ENCODE peak calls at places on chromosomes 2 and 18, in seven cellular contexts. K is uterus, F is PC-3, V is spleen, I is GM12878, C is WERI-Rb-1, H is cardiac muscle cell. T is an unnamed sample. For H3K36me3, the result is how much of the 10 kb centered on the place peaks cover.

GRCh38 chr2:239544141-239544800 is 143.5 kb upstream of the HDAC4 start:
- DNase-seq in K (peak), F (no peak), V (no peak), I (no peak), C (no peak), H (peak), T (no peak)

GRCh38 chr18:24567199-24567598 is 106.8 kb downstream of the HRH4 start:
- DNase-seq in K (no peak), F (peak), V (no peak), I (no peak), C (no peak), H (peak), T (no peak)

GRCh38 chr2:9390151-9390850 is 33.0 kb downstream of the ITGB1BP1 start:
- DNase-seq in K (no peak), F (no peak), V (peak), I (no peak), C (no peak), H (no peak), T (no peak)

GRCh38 chr2:38599706-38600105 is 3.0 kb downstream of the HNRNPLL start:
- DNase-seq in K (no peak), F (peak), V (no peak), I (no peak), C (no peak), H (peak), T (no peak)

GRCh38 chr2:224584111-224584764 is 925 bp downstream of the CUL3 start:
- DNase-seq in K (peak), F (peak), V (peak), I (no peak), C (peak), H (peak), T (no peak)

GRCh38 chr2:101921319-101921960 is 70.3 kb upstream of the IL1R2 start:
- DNase-seq in K (no peak), F (no peak), V (no peak), I (no peak), C (no peak), H (no peak), T (peak)

GRCh38 chr18:27847412-27847811 is 329.5 kb downstream of the CDH2 start:
- DNase-seq in K (no peak), F (peak), V (no peak), I (no peak), C (no peak), H (no peak), T (no peak)

GRCh38 chr2:240622631-240623235 is 2.5 kb upstream of the GPR35 start:
- DNase-seq in K (no peak), F (no peak), V (peak), I (no peak), C (peak), H (peak), T (no peak)

GRCh38 chr2:101697794-101698418 is 399 bp downstream of the MAP4K4 start:
- DNase-seq in K (no peak), F (peak), V (peak), I (no peak), C (no peak), H (peak), T (peak)

GRCh38 chr2:189149981-189150380 is 29.6 kb downstream of the COL5A2 start:
- DNase-seq in K (no peak), F (peak), V (no peak), I (no peak), C (no peak), H (peak), T (no peak)

GRCh38 chr2:26721267-26722032 is 28.9 kb downstream of the KCNK3 start:
- DNase-seq in K (no peak), F (no peak), V (no peak), I (no peak), C (no peak), H (peak), T (no peak)

GRCh38 chr18:39318462-39318861 is 1752.9 kb upstream of the CELF4 start:
- DNase-seq in K (no peak), F (no peak), V (no peak), I (no peak), C (no peak), H (no peak), T (no peak)

GRCh38 chr2:56713161-56713676 is 529.4 kb downstream of the CCDC85A start:
- DNase-seq in K (no peak), F (peak), V (no peak), I (no peak), C (no peak), H (peak), T (no peak)

GRCh38 chr2:64453710-64454315 is at the start of gene LGALSL:
- DNase-seq in K (peak), F (peak), V (peak), I (no peak), C (peak), H (peak), T (peak)

GRCh38 chr18:2933995-2934394 is 78.9 kb downstream of the LPIN2 start:
- DNase-seq in K (no peak), F (no peak), V (no peak), I (no peak), C (no peak), H (no peak), T (no peak)

GRCh38 chr18:11496561-11497172 is 112.7 kb upstream of the SLC35G4 start:
- DNase-seq in K (no peak), F (no peak), V (no peak), I (no peak), C (no peak), H (no peak), T (no peak)

GRCh38 chr2:2222931-2223330 is 108.1 kb downstream of the MYT1L start:
- DNase-seq in K (no peak), F (peak), V (no peak), I (no peak), C (no peak), H (no peak), T (no peak)

GRCh38 chr2:120301289-120301688 is 44.6 kb upstream of the INHBB start:
- DNase-seq in K (no peak), F (no peak), V (no peak), I (no peak), C (no peak), H (no peak), T (no peak)

GRCh38 chr2:120299561-120299960 is 46.4 kb upstream of the INHBB start:
- DNase-seq in K (no peak), F (no peak), V (no peak), I (no peak), C (no peak), H (no peak), T (no peak)

GRCh38 chr2:120300385-120300784 is 45.6 kb upstream of the INHBB start:
- DNase-seq in K (no peak), F (no peak), V (no peak), I (no peak), C (no peak), H (no peak), T (no peak)

GRCh38 chr2:120298173-120298835 is 45.7 kb downstream of the RALB start:
- DNase-seq in K (no peak), F (no peak), V (no peak), I (no peak), C (no peak), H (peak), T (no peak)

DNA sequence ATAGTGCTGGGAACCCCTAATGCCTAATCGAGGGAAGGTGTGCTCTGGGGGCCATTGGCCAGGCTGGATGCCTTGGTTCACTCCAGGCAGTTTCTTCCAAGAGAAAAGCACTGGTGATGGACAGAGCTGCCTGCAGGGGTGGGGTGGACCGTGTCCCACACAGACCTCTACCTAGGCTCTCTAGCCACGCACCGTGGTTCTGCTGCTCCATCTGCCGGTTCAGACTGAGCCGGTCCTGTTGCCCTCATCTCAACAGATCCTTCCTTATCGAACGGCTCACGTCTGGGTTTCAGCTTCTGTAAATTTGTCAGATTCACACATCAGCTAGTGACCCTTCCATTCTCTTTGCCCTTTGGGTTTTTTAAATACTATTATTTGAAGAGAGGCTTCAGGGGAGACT is 46.4 kb downstream of the RALB start:
- DNase-seq in K (no peak), F (no peak), V (no peak), I (no peak), C (no peak), H (no peak), T (no peak)
- TF ChIP-seq CTCF in K (no peak), F (no peak), V (no peak), I (no peak), C (no peak), H (no peak), T (no peak)

DNA sequence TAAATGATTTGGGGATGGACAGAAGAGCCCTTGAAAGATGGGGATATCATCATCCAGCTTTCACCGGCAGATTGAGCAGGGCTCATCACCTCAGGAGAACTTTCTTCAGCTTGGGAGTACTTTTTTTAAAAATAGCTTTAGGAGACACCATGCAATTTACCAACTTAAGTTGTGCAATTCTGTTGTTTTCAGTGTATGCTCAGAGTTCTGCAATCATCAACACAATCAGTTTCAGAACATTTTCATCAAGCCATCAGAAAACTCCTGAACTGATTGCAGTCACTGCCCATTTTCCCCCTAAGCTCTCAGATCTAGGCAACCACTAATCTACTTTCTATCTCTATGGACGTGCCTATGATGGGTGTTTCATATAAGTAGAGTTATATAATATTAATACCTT is 117.7 kb downstream of the CRIM1 start:
- DNase-seq in K (no peak), F (no peak), V (no peak), I (no peak), C (no peak), H (peak), T (no peak)
- H3K36me3 ChIP-seq in K (under half), F (half or more), V (under half), I (under half), C (under half), H (under half), T (under half)

DNA sequence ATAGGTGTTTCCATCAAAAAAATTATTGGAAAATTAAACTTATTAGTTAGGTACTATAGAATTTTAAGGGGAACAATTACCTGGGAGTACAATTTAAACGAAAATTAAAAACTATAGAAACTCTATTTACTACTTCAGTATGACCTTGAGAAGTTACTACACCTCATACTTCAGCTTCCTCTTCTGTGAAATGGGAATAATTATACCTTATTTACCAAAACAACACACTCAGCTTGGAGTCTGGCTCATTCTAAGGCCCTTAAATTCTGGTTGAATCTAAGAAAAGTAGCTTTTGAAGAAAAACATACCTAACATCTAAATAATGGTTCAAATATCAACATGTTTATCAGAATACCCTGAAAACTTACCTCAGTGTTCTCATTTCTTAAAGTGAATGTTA is 2.7 kb downstream of the NABP1 start:
- DNase-seq in K (no peak), F (no peak), V (no peak), I (no peak), C (no peak), H (no peak), T (no peak)
- H3K4me3 ChIP-seq in K (no peak), F (peak), V (peak), I (peak), C (no peak), H (no peak), T (peak)

DNA sequence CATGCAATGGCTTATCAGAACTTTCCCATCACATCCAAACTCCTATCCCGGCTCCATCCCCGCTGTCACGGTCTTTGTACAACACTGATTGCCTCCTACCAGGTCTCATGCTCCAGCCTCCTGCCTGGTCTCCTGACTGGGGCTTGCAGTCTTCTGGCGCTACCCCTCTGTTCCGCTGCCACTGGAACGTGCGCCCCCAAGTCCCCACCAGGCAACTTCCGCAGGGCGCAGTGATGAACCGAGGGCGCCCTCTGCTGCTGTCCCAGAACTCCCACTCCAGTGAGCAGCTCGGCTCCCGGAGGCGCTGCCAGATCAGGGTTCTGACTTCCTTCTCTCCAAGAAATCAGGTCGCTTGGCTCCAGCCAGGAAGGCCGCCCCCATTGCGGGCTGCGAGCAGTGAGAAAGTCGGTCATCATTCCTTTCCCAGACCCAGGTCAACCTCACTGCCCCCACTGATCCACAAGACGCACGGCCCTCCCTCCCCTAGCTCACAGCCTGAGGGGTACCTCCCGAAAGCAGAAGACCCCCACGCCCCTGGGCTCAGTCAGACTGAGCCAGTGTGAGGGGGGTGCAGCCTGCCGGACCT is 43.9 kb upstream of the RAB11FIP5 start:
- DNase-seq in K (peak), F (peak), V (no peak), I (no peak), C (peak), H (peak), T (no peak)
- TF ChIP-seq CTCF in K (peak), F (peak), V (peak), I (peak), C (peak), H (peak), T (peak)

DNA sequence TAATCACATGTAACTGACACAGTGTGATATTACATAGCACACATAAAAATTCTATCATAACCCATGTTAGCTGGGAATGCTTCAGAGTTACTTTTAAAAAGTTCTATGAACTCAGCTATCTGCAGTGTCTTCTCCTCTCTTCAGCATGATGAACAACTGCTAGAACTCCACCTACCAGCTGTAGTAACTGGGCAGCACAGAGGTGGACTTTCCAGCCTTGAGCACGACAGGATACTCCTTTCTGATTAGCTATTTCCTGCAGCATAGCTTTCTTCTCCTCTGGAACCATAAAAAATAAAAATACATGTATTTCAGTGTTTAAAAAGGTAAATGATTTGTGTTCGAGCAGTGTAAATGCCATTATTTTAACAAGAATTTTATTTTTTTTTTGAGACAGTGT is 59.5 kb upstream of the AMMECR1L start:
- DNase-seq in K (no peak), F (no peak), V (no peak), I (no peak), C (no peak), H (no peak), T (no peak)
- H3K36me3 ChIP-seq in K (under half), F (half or more), V (half or more), I (under half), C (half or more), H (half or more), T (under half)

DNA sequence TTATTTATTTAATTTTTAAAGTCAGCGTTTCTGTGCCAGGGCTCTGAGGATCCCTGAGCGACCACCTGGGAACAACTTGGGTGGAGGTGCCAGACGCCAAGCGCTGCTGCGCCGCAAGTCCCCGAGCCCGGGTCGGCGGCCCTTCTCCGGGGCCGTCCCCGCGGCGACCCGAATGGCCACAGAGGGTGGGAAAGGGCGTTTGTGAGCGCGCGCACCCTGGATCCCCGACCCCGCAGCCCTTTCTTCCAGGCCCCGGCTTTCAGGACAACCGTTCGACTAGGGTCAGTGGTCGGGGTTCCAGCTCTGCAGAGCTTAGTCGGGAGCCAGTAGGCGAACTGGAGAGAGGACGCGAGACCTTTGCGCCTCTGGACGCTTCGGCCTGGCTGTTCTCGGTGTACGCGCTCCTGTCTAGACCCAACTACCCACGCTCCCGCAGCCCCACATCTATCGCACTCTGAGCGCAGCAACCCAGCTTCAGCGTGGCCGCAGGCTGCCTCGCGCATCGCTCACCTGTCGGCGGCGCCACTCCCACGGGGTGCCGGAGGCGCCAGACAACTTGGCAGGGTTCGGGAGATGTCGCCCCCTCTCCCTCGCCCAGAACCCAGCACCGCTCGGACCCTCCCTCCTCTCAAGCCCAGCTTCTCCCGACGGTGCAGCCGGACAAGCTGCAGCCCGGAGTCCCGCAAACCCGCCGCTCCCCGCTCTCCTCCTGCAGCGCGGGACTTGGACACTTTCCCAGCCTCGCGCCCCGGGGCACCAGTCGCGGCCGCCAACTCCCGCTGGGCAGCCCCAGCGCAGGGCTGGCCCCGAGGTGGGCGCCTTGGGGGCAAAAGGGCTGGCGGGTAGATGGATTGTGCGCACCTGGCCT is 785 bp downstream of the LYPD1 start:
- DNase-seq in K (no peak), F (peak), V (no peak), I (no peak), C (peak), H (no peak), T (no peak)
- H3K4me3 ChIP-seq in K (peak), F (peak), V (peak), I (no peak), C (peak), H (peak), T (no peak)

DNA sequence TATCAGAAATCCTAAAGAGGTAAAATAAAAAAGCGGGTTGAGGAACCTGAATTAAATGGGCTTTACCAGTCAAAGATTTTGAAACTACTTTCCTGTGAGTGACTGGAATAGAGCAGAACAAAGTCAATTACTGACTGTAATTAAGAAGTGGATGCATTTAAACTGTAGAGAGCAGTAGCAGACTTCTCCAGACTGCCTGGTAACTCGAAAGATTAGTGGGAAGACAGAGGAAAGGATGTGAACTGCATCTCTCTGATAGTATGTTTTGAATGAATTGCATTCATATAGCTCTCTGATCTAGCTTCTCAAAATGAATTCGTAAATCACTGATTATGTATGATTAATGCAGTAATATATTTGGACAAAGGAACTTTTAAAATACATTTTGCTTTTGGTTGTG is 303.9 kb downstream of the ARHGAP15 start:
- DNase-seq in K (no peak), F (no peak), V (no peak), I (no peak), C (no peak), H (peak), T (no peak)
- TF ChIP-seq CTCF in K (peak), F (no peak), V (peak), I (no peak), C (peak), H (peak), T (no peak)

GRCh38 chr18:50276452-50276851 is 4.9 kb downstream of the MBD1 start:
- DNase-seq in K (no peak), F (no peak), V (no peak), I (no peak), C (no peak), H (no peak), T (no peak)
- H3K36me3 ChIP-seq in K (under half), F (under half), V (half or more), I (half or more), C (half or more), H (half or more), T (under half)

GRCh38 chr2:109648041-109648527 is 33.9 kb downstream of the SOWAHC start:
- DNase-seq in K (no peak), F (no peak), V (no peak), I (no peak), C (no peak), H (peak), T (no peak)

GRCh38 chr2:109647636-109648035 is 33.5 kb downstream of the SOWAHC start:
- DNase-seq in K (no peak), F (no peak), V (no peak), I (no peak), C (no peak), H (peak), T (no peak)

GRCh38 chr2:109645412-109646184 is 31.4 kb downstream of the SOWAHC start:
- DNase-seq in K (no peak), F (no peak), V (no peak), I (no peak), C (no peak), H (no peak), T (no peak)

GRCh38 chr2:109646961-109647360 is 32.8 kb downstream of the SOWAHC start:
- DNase-seq in K (no peak), F (no peak), V (no peak), I (no peak), C (no peak), H (no peak), T (no peak)

GRCh38 chr2:109644571-109645275 is 30.6 kb downstream of the SOWAHC start:
- DNase-seq in K (no peak), F (peak), V (no peak), I (no peak), C (no peak), H (no peak), T (no peak)
- H3K4me3 ChIP-seq in K (no peak), F (no peak), V (no peak), I (no peak), C (no peak), H (no peak), T (no peak)

GRCh38 chr2:16397681-16398475 is 267.8 kb downstream of the CYRIA start:
- DNase-seq in K (no peak), F (no peak), V (no peak), I (no peak), C (no peak), H (no peak), T (no peak)
- TF ChIP-seq CTCF in K (no peak), F (no peak), V (no peak), I (no peak), C (no peak), H (no peak), T (no peak)